ENCODE peak calls at places on chromosomes 5 and 9, in ten cellular contexts. One of them, this sample, is unnamed.

GRCh38 chr5:90434116-90434714 is 24.7 kb upstream of the CETN3 start:
- DNase-seq in activated CD8-positive, alpha-beta T cell treated with anti-CD3 and anti-CD28 coated beads, Interleukin-2, amount 10 ng/mL, durations not matched to agents 7 days and 5 days: peak
- DNase-seq in A172: peak
- DNase-seq in CD4-positive, CD25-positive, alpha-beta regulatory T cell: peak
- DNase-seq in anterior cingulate cortex: peak
- DNase-seq in prostate gland: peak
- DNase-seq in ELR: peak
- DNase-seq in CD8-positive, alpha-beta T cell: peak
- DNase-seq in HS-27A: no peak
- DNase-seq in A549: peak
- DNase-seq in this sample: no peak

GRCh38 chr9:70747335-70747734 is 332.9 kb upstream of the KLF9 start:
- DNase-seq in anterior cingulate cortex: no peak
- DNase-seq in A549: no peak
- DNase-seq in CD8-positive, alpha-beta T cell: no peak
- DNase-seq in activated CD8-positive, alpha-beta T cell treated with anti-CD3 and anti-CD28 coated beads, Interleukin-2, amount 10 ng/mL, durations not matched to agents 7 days and 5 days: no peak
- DNase-seq in A172: no peak
- DNase-seq in HS-27A: no peak
- DNase-seq in prostate gland: no peak
- DNase-seq in ELR: no peak
- DNase-seq in CD4-positive, CD25-positive, alpha-beta regulatory T cell: no peak
- DNase-seq in this sample: no peak

GRCh38 chr5:176762489-176762888 is 47.9 kb upstream of the UNC5A start:
- DNase-seq in prostate gland: no peak
- DNase-seq in A549: no peak
- DNase-seq in HS-27A: no peak
- DNase-seq in CD4-positive, CD25-positive, alpha-beta regulatory T cell: no peak
- DNase-seq in ELR: no peak
- DNase-seq in anterior cingulate cortex: no peak
- DNase-seq in A172: peak
- DNase-seq in CD8-positive, alpha-beta T cell: no peak
- DNase-seq in activated CD8-positive, alpha-beta T cell treated with anti-CD3 and anti-CD28 coated beads, Interleukin-2, amount 10 ng/mL, durations not matched to agents 7 days and 5 days: no peak
- DNase-seq in this sample: no peak

GRCh38 chr5:172496671-172497371 is 42.5 kb upstream of the SH3PXD2B start:
- DNase-seq in anterior cingulate cortex: no peak
- DNase-seq in CD8-positive, alpha-beta T cell: no peak
- DNase-seq in HS-27A: no peak
- DNase-seq in ELR: no peak
- DNase-seq in A549: no peak
- DNase-seq in A172: peak
- DNase-seq in prostate gland: peak
- DNase-seq in activated CD8-positive, alpha-beta T cell treated with anti-CD3 and anti-CD28 coated beads, Interleukin-2, amount 10 ng/mL, durations not matched to agents 7 days and 5 days: peak
- DNase-seq in CD4-positive, CD25-positive, alpha-beta regulatory T cell: no peak
- DNase-seq in this sample: peak

GRCh38 chr9:29806941-29807625 is 2233.8 kb upstream of the C9orf72 start:
- DNase-seq in A172: peak
- DNase-seq in ELR: peak
- DNase-seq in CD8-positive, alpha-beta T cell: no peak
- DNase-seq in activated CD8-positive, alpha-beta T cell treated with anti-CD3 and anti-CD28 coated beads, Interleukin-2, amount 10 ng/mL, durations not matched to agents 7 days and 5 days: no peak
- DNase-seq in anterior cingulate cortex: no peak
- DNase-seq in prostate gland: no peak
- DNase-seq in HS-27A: no peak
- DNase-seq in A549: no peak
- DNase-seq in CD4-positive, CD25-positive, alpha-beta regulatory T cell: no peak
- DNase-seq in this sample: no peak

GRCh38 chr5:131379723-131380122 is 115.9 kb downstream of the CDC42SE2 start:
- DNase-seq in prostate gland: no peak
- DNase-seq in activated CD8-positive, alpha-beta T cell treated with anti-CD3 and anti-CD28 coated beads, Interleukin-2, amount 10 ng/mL, durations not matched to agents 7 days and 5 days: peak
- DNase-seq in ELR: peak
- DNase-seq in anterior cingulate cortex: no peak
- DNase-seq in HS-27A: no peak
- DNase-seq in A549: peak
- DNase-seq in CD8-positive, alpha-beta T cell: peak
- DNase-seq in CD4-positive, CD25-positive, alpha-beta regulatory T cell: peak
- DNase-seq in A172: peak
- DNase-seq in this sample: no peak

GRCh38 chr9:136572003-136572595 is 26.3 kb upstream of the NOTCH1 start:
- DNase-seq in activated CD8-positive, alpha-beta T cell treated with anti-CD3 and anti-CD28 coated beads, Interleukin-2, amount 10 ng/mL, durations not matched to agents 7 days and 5 days: no peak
- DNase-seq in A549: peak
- DNase-seq in CD4-positive, CD25-positive, alpha-beta regulatory T cell: no peak
- DNase-seq in CD8-positive, alpha-beta T cell: no peak
- DNase-seq in anterior cingulate cortex: no peak
- DNase-seq in ELR: peak
- DNase-seq in A172: peak
- DNase-seq in prostate gland: no peak
- DNase-seq in HS-27A: peak
- DNase-seq in this sample: peak

GRCh38 chr5:13985736-13986418 is 41.4 kb upstream of the DNAH5 start:
- DNase-seq in CD4-positive, CD25-positive, alpha-beta regulatory T cell: no peak
- DNase-seq in anterior cingulate cortex: no peak
- DNase-seq in HS-27A: peak
- DNase-seq in A172: peak
- DNase-seq in prostate gland: no peak
- DNase-seq in ELR: peak
- DNase-seq in activated CD8-positive, alpha-beta T cell treated with anti-CD3 and anti-CD28 coated beads, Interleukin-2, amount 10 ng/mL, durations not matched to agents 7 days and 5 days: no peak
- DNase-seq in A549: peak
- DNase-seq in CD8-positive, alpha-beta T cell: no peak
- DNase-seq in this sample: no peak

GRCh38 chr9:95570150-95570549 is 53.4 kb upstream of the PTCH1 start:
- DNase-seq in CD4-positive, CD25-positive, alpha-beta regulatory T cell: no peak
- DNase-seq in A549: no peak
- DNase-seq in HS-27A: no peak
- DNase-seq in CD8-positive, alpha-beta T cell: no peak
- DNase-seq in anterior cingulate cortex: no peak
- DNase-seq in ELR: peak
- DNase-seq in activated CD8-positive, alpha-beta T cell treated with anti-CD3 and anti-CD28 coated beads, Interleukin-2, amount 10 ng/mL, durations not matched to agents 7 days and 5 days: no peak
- DNase-seq in prostate gland: no peak
- DNase-seq in A172: peak
- DNase-seq in this sample: no peak

GRCh38 chr5:77638204-77638762 is at the start of gene OTP:
- DNase-seq in HS-27A: no peak
- DNase-seq in activated CD8-positive, alpha-beta T cell treated with anti-CD3 and anti-CD28 coated beads, Interleukin-2, amount 10 ng/mL, durations not matched to agents 7 days and 5 days: no peak
- DNase-seq in A172: no peak
- DNase-seq in ELR: no peak
- DNase-seq in anterior cingulate cortex: no peak
- DNase-seq in CD8-positive, alpha-beta T cell: no peak
- DNase-seq in prostate gland: no peak
- DNase-seq in A549: no peak
- DNase-seq in CD4-positive, CD25-positive, alpha-beta regulatory T cell: no peak
- DNase-seq in this sample: no peak

GRCh38 chr5:145739824-145740223 is 95.3 kb downstream of the PRELID2 start:
- DNase-seq in CD8-positive, alpha-beta T cell: no peak
- DNase-seq in A172: no peak
- DNase-seq in prostate gland: no peak
- DNase-seq in HS-27A: no peak
- DNase-seq in activated CD8-positive, alpha-beta T cell treated with anti-CD3 and anti-CD28 coated beads, Interleukin-2, amount 10 ng/mL, durations not matched to agents 7 days and 5 days: no peak
- DNase-seq in CD4-positive, CD25-positive, alpha-beta regulatory T cell: no peak
- DNase-seq in anterior cingulate cortex: no peak
- DNase-seq in A549: no peak
- DNase-seq in ELR: no peak
- DNase-seq in this sample: no peak

GRCh38 chr5:146137967-146138403 is 32.6 kb upstream of the PLAC8L1 start:
- DNase-seq in HS-27A: no peak
- DNase-seq in CD4-positive, CD25-positive, alpha-beta regulatory T cell: no peak
- DNase-seq in anterior cingulate cortex: no peak
- DNase-seq in CD8-positive, alpha-beta T cell: no peak
- DNase-seq in A549: peak
- DNase-seq in activated CD8-positive, alpha-beta T cell treated with anti-CD3 and anti-CD28 coated beads, Interleukin-2, amount 10 ng/mL, durations not matched to agents 7 days and 5 days: no peak
- DNase-seq in A172: no peak
- DNase-seq in prostate gland: no peak
- DNase-seq in ELR: no peak
- DNase-seq in this sample: no peak

GRCh38 chr9:132410642-132411041 is 631 bp downstream of the CFAP77 start:
- DNase-seq in A172: no peak
- DNase-seq in HS-27A: no peak
- DNase-seq in ELR: no peak
- DNase-seq in anterior cingulate cortex: no peak
- DNase-seq in CD4-positive, CD25-positive, alpha-beta regulatory T cell: no peak
- DNase-seq in prostate gland: no peak
- DNase-seq in A549: no peak
- DNase-seq in activated CD8-positive, alpha-beta T cell treated with anti-CD3 and anti-CD28 coated beads, Interleukin-2, amount 10 ng/mL, durations not matched to agents 7 days and 5 days: peak
- DNase-seq in CD8-positive, alpha-beta T cell: no peak
- DNase-seq in this sample: no peak

GRCh38 chr9:133429641-133430161 is 7.5 kb downstream of the ADAMTS13 start:
- DNase-seq in ELR: peak
- DNase-seq in activated CD8-positive, alpha-beta T cell treated with anti-CD3 and anti-CD28 coated beads, Interleukin-2, amount 10 ng/mL, durations not matched to agents 7 days and 5 days: no peak
- DNase-seq in CD4-positive, CD25-positive, alpha-beta regulatory T cell: no peak
- DNase-seq in A172: no peak
- DNase-seq in HS-27A: no peak
- DNase-seq in CD8-positive, alpha-beta T cell: peak
- DNase-seq in prostate gland: peak
- DNase-seq in anterior cingulate cortex: no peak
- DNase-seq in A549: peak
- DNase-seq in this sample: no peak

GRCh38 chr9:109411818-109412352 is 86.2 kb downstream of the PTPN3 start:
- DNase-seq in A172: peak
- DNase-seq in CD4-positive, CD25-positive, alpha-beta regulatory T cell: no peak
- DNase-seq in activated CD8-positive, alpha-beta T cell treated with anti-CD3 and anti-CD28 coated beads, Interleukin-2, amount 10 ng/mL, durations not matched to agents 7 days and 5 days: peak
- DNase-seq in prostate gland: no peak
- DNase-seq in CD8-positive, alpha-beta T cell: no peak
- DNase-seq in A549: peak
- DNase-seq in HS-27A: no peak
- DNase-seq in anterior cingulate cortex: no peak
- DNase-seq in ELR: peak
- DNase-seq in this sample: no peak

This sample was measured in kidney.